ENCODE peak calls at places on chromosomes 16 and 17, in ten cellular contexts. D, W, N, X, H, G, B, V, Z and E are unnamed samples.

GRCh38 chr16:19188406-19188805 is 20.4 kb downstream of the SYT17 start:
- DNase-seq in D (no peak), W (no peak), N (no peak), X (no peak), H (no peak), G (no peak), B (no peak), V (no peak), Z (no peak), E (no peak)

GRCh38 chr17:8015957-8016631 is 13.7 kb downstream of the GUCY2D start:
- DNase-seq in D (no peak), W (no peak), N (no peak), X (no peak), H (peak), G (peak), B (peak), V (no peak), Z (peak), E (no peak)

GRCh38 chr16:897200-897543 is 73.6 kb downstream of the LMF1 start:
- DNase-seq in D (no peak), W (no peak), N (no peak), X (no peak), H (no peak), G (no peak), B (no peak), V (no peak), Z (no peak), E (no peak)

GRCh38 chr17:33292981-33293867 is at the start of gene ASIC2:
- DNase-seq in D (no peak), W (no peak), N (no peak), X (no peak), H (peak), G (peak), B (no peak), V (no peak), Z (no peak), E (no peak)

GRCh38 chr16:50093607-50094570 is 28.1 kb downstream of the HEATR3 start:
- DNase-seq in D (peak), W (peak), N (no peak), X (peak), H (no peak), G (no peak), B (peak), V (peak), Z (peak), E (no peak)

GRCh38 chr16:15141586-15141985 is 47.5 kb upstream of the RRN3 start:
- DNase-seq in D (no peak), W (no peak), N (no peak), X (no peak), H (peak), G (no peak), B (peak), V (no peak), Z (no peak), E (no peak)

GRCh38 chr17:21129023-21129681 is 2.4 kb downstream of the DHRS7B start:
- DNase-seq in D (peak), W (peak), N (peak), X (no peak), H (peak), G (no peak), B (no peak), V (no peak), Z (peak), E (no peak)

GRCh38 chr17:70137451-70138230 is 31.7 kb upstream of the KCNJ2 start:
- DNase-seq in D (peak), W (peak), N (no peak), X (peak), H (no peak), G (no peak), B (no peak), V (peak), Z (peak), E (no peak)

GRCh38 chr17:29401237-29401636 is 11.1 kb downstream of the TAOK1 start:
- DNase-seq in D (no peak), W (no peak), N (no peak), X (no peak), H (no peak), G (no peak), B (no peak), V (no peak), Z (no peak), E (no peak)

GRCh38 chr16:17125671-17126070 is 345.1 kb downstream of the XYLT1 start:
- DNase-seq in D (peak), W (peak), N (no peak), X (no peak), H (no peak), G (no peak), B (no peak), V (no peak), Z (no peak), E (no peak)

GRCh38 chr16:4765511-4766474 is 1.2 kb downstream of the ZNF500 start:
- DNase-seq in D (no peak), W (no peak), N (no peak), X (no peak), H (no peak), G (no peak), B (no peak), V (no peak), Z (no peak), E (no peak)

GRCh38 chr17:57676543-57676942 is 68.6 kb downstream of the CCDC182 start:
- DNase-seq in D (no peak), W (no peak), N (no peak), X (no peak), H (no peak), G (no peak), B (no peak), V (no peak), Z (no peak), E (no peak)

GRCh38 chr16:87380875-87381274 is 2.7 kb downstream of the FBXO31 start:
- DNase-seq in D (peak), W (peak), N (no peak), X (no peak), H (no peak), G (no peak), B (no peak), V (no peak), Z (peak), E (no peak)

GRCh38 chr16:31214705-31215286 is 877 bp downstream of the TRIM72 start:
- DNase-seq in D (no peak), W (no peak), N (peak), X (no peak), H (peak), G (peak), B (no peak), V (no peak), Z (no peak), E (no peak)

GRCh38 chr16:67928561-67929364 is 2.9 kb downstream of the CTRL start:
- DNase-seq in D (peak), W (peak), N (peak), X (peak), H (peak), G (peak), B (peak), V (no peak), Z (peak), E (peak)

GRCh38 chr17:74610108-74610507 is 13.4 kb downstream of the CD300E start:
- DNase-seq in D (no peak), W (no peak), N (no peak), X (no peak), H (no peak), G (peak), B (no peak), V (no peak), Z (no peak), E (no peak)

GRCh38 chr17:35448899-35449227 is 297 bp upstream of the SLFN13 start:
- DNase-seq in D (no peak), W (no peak), N (no peak), X (no peak), H (no peak), G (peak), B (no peak), V (no peak), Z (no peak), E (no peak)

GRCh38 chr17:35449371-35449931 is 885 bp upstream of the SLFN13 start:
- DNase-seq in D (peak), W (no peak), N (no peak), X (no peak), H (peak), G (peak), B (peak), V (no peak), Z (peak), E (no peak)

GRCh38 chr17:35448214-35448898 is at the start of gene SLFN13:
- DNase-seq in D (peak), W (peak), N (no peak), X (peak), H (peak), G (peak), B (peak), V (peak), Z (peak), E (peak)

DNA sequence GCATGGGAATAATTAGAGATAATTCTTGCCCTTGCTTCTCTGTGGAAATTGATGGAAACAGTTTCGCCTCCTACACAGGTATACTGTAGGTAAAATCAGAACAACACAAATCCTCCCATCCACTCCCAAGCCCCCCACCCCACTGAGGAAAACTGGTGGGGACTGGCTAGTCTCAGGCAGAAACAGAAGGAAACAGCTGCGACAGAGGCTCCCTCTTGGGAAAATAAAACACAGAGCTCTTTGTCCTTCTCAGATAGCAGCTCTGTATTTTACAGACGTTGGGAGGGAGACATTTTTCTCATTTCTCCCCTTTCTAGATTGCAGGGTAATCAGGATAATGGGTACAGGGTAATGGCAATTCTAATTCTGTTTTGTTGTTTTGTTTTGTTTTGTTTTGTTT is 1.1 kb downstream of the SLFN13 start:
- DNase-seq in D (no peak), W (no peak), N (peak), X (no peak), H (no peak), G (peak), B (no peak), V (no peak), Z (peak), E (no peak)
- H3K4me3 ChIP-seq in D (no peak), W (no peak), N (no peak), X (peak), H (no peak), G (peak), B (peak), V (no peak), Z (peak), E (no peak)

DNA sequence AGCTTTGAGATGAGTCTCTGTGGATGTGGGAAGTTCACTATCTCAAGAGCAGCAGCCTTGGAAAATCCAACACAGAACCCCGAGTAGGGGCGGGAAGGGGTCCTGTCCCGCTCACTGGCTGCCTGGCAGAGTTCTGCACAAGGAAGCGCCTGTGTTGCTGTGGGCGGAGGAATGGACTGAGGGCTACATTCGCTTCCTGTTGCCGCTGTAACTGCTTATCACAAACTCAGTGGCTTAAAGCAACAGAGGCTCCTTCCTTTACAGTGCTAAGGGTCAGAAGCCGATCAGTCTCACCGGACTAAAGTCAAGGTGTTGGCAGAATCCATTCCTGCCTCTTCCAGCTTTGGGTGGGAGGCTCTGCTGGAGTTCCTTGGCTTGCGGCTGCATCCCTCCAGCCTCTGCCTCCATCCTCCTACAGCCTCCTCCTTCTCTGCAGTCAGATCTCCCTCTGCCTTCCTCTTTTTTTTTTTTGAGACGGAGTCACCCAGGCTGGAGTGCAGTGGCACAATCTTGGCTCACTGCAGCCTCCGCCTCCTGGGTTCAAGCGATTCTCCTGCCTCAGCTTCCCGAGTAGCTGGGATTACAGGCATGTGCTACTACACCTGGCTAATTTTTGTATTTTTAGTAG is 305.3 kb downstream of the SEC14L1 start:
- DNase-seq in D (no peak), W (no peak), N (no peak), X (no peak), H (no peak), G (no peak), B (no peak), V (no peak), Z (peak), E (no peak)
- H3K4me3 ChIP-seq in D (no peak), W (no peak), N (no peak), X (no peak), H (no peak), G (no peak), B (peak), V (no peak), Z (no peak), E (no peak)

DNA sequence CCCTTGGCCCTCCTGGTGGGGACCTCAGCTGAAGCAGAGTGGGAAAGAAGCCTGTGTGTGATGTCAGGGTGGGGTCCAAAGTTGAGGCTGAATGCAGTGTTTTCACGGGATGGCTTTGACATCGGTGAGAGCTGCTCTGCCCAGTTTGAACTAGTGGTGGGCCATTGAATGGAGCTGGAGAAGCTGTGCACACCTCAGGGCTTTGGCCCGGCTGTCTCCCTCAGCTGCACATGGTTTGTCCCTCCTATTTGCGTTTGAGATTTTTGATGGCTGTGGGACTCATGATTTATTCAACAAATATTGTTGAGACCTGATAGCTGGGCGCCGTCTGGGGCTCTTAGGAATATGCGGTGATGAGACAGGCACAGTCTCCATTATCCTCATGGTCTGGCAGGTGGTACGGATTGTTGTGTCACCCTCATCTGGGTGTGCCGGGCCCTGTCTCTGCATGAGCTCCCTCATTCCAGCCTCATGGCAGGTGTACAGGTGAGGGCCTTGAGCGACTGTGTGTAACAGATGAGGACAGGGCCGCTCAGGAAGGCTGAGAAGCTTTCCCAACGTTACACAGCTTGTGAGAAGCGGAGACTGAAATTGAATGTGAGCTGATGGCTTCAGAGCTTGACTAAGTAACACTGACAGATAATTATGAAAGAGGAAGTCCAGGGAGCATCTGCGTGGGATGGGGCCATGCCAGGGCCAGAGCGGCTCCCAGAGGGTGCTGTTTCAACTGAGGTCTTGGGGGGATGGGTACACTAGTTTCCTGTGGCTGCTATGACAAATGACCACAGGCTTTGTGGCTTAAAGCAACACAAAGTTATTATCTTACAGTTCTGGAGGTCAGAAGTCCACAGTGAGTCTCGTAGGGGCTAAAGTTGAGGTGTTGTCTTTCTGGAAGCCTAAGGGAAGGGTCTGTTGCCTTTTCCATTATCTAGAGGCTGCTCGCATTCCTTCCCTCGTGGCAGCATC is 36.5 kb downstream of the CMIP start:
- DNase-seq in D (peak), W (peak), N (no peak), X (no peak), H (peak), G (no peak), B (peak), V (peak), Z (peak), E (no peak)
- H3K4me3 ChIP-seq in D (no peak), W (no peak), N (no peak), X (no peak), H (no peak), G (no peak), B (no peak), V (no peak), Z (no peak), E (no peak)

DNA sequence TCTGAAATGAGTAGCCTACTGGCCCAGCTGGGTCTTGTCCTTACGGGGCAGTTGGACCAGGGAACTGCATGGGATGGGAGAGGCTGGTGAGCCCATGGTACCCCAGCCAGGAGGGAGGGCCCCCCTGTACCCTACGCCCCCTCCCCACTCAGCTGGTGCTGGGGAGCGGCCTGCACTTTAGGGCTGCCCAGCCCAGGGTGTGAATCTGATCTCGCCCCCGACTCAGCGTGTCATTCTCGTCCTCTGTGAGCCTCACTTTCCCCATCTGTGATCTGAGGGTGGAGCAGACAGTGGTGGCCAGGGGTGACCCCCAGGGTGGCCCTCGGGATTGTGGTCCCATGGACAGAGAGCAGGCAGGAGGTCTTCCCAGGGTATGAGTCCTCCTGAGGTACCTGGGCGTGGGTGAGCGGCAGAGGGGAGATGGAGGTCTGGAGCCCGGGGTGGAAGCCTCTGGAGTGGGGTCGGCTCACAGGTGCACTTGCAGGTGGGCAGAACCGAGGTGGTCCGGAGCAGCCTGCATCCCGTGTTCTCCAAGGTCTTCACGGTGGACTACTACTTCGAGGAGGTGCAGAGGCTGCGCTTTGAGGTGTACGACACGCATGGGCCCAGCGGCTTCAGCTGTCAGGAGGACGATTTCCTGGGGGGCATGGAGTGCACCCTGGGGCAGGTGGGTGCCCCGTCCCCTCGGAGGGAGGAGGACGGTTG is 1.6 kb downstream of the CPNE7 start:
- DNase-seq in D (no peak), W (no peak), N (no peak), X (no peak), H (no peak), G (no peak), B (no peak), V (no peak), Z (no peak), E (no peak)
- H3K4me3 ChIP-seq in D (peak), W (no peak), N (no peak), X (no peak), H (no peak), G (no peak), B (no peak), V (no peak), Z (no peak), E (peak)